ENCODE peak calls at places on chromosome 9, in six cellular contexts. U is EH; L is heart left ventricle; F is stimulated activated naive CD4-positive, alpha-beta T cell; T is hippocampal formation; W is cerebellum. G is an unnamed sample.

GRCh38 chr9:137148661-137149060 is 9.7 kb downstream of the GRIN1 start:
- DNase-seq in F (no peak), L (no peak), U (no peak), T (no peak), W (no peak), G (no peak)

GRCh38 chr9:105191508-105192118 is 52.8 kb upstream of the SLC44A1 start:
- DNase-seq in W (no peak), F (no peak), T (no peak), U (no peak), L (no peak), G (no peak)

GRCh38 chr9:16545639-16546038 is 324.8 kb downstream of the BNC2 start:
- DNase-seq in U (no peak), L (no peak), W (no peak), T (no peak), F (no peak), G (no peak)

GRCh38 chr9:99385814-99386279 is 163.8 kb downstream of the SEC61B start:
- DNase-seq in T (no peak), U (peak), F (no peak), L (peak), W (no peak), G (no peak)

GRCh38 chr9:842918-843468 is 1.5 kb downstream of the DMRT1 start:
- DNase-seq in U (no peak), T (no peak), F (no peak), L (no peak), W (no peak), G (no peak)

GRCh38 chr9:133449760-133450159 is 10.0 kb upstream of the CACFD1 start:
- DNase-seq in T (no peak), F (no peak), W (no peak), U (no peak), L (no peak), G (no peak)

GRCh38 chr9:126451316-126451885 is 124.8 kb downstream of the MVB12B start:
- DNase-seq in L (no peak), F (no peak), U (no peak), W (no peak), T (no peak), G (no peak)

GRCh38 chr9:23851024-23851629 is 25.1 kb upstream of the ELAVL2 start:
- DNase-seq in T (no peak), U (no peak), W (peak), L (no peak), F (no peak), G (no peak)

GRCh38 chr9:115162946-115163345 is 45.0 kb upstream of the TNC start:
- DNase-seq in W (no peak), U (peak), F (no peak), L (no peak), T (no peak), G (no peak)

GRCh38 chr9:72884521-72884920 is 68.3 kb downstream of the ALDH1A1 start:
- DNase-seq in L (no peak), T (no peak), U (no peak), W (no peak), F (no peak), G (no peak)

GRCh38 chr9:69325409-69326212 is 596 bp downstream of the ENTREP1 start:
- DNase-seq in L (peak), U (peak), T (peak), W (no peak), F (no peak), G (no peak)

GRCh38 chr9:112069318-112070169 is 105.6 kb downstream of the SUSD1 start:
- DNase-seq in W (no peak), F (no peak), U (no peak), L (no peak), T (no peak), G (no peak)

GRCh38 chr9:8366161-8366926 is 566.8 kb upstream of the DMAC1 start:
- DNase-seq in L (peak), W (peak), F (no peak), T (no peak), U (no peak), G (peak)

GRCh38 chr9:89455356-89455824 is 42.5 kb downstream of the SEMA4D start:
- DNase-seq in T (no peak), L (no peak), W (no peak), U (no peak), F (no peak), G (no peak)

GRCh38 chr9:85541876-85542275 is 199.9 kb downstream of the AGTPBP1 start:
- DNase-seq in U (peak), L (no peak), T (no peak), W (no peak), F (no peak), G (no peak)

GRCh38 chr9:27194401-27195091 is 85.5 kb downstream of the TEK start:
- DNase-seq in F (no peak), W (no peak), T (no peak), U (peak), L (no peak), G (peak)

GRCh38 chr9:97502222-97502983 is 937 bp downstream of the TMOD1 start:
- DNase-seq in F (no peak), L (peak), T (no peak), W (peak), U (no peak), G (no peak)

GRCh38 chr9:15244001-15244441 is 63.0 kb downstream of the TTC39B start:
- DNase-seq in T (no peak), F (no peak), W (no peak), U (peak), L (no peak), G (peak)

GRCh38 chr9:79637180-79637925 is 65.6 kb downstream of the TLE4 start:
- DNase-seq in U (no peak), L (no peak), F (no peak), W (no peak), T (no peak), G (no peak)

GRCh38 chr9:613771-614347 is 227.6 kb upstream of the DMRT1 start:
- DNase-seq in T (peak), L (peak), U (peak), F (no peak), W (peak), G (peak)

GRCh38 chr9:8315211-8315610 is 515.6 kb upstream of the DMAC1 start:
- DNase-seq in U (no peak), T (no peak), F (no peak), W (no peak), L (no peak), G (peak)

GRCh38 chr9:37026085-37026935 is 7.8 kb downstream of the PAX5 start:
- DNase-seq in W (no peak), T (no peak), L (no peak), F (no peak), U (no peak), G (no peak)

GRCh38 chr9:36118706-36119105 is 17.8 kb upstream of the GLIPR2 start:
- DNase-seq in U (no peak), T (no peak), F (no peak), W (no peak), L (no peak), G (no peak)

GRCh38 chr9:2493106-2493505 is 128.5 kb upstream of the VLDLR start:
- DNase-seq in L (peak), W (peak), U (peak), T (no peak), F (no peak), G (no peak)

GRCh38 chr9:93119953-93120845 is 13.9 kb downstream of the NINJ1 start:
- DNase-seq in W (no peak), L (peak), T (peak), U (peak), F (no peak), G (peak)

GRCh38 chr9:37432020-37432419 is 9.5 kb downstream of the GRHPR start:
- DNase-seq in U (no peak), F (no peak), T (no peak), W (no peak), L (no peak), G (no peak)

GRCh38 chr9:89495824-89496555 is 1.9 kb downstream of the SEMA4D start:
- DNase-seq in U (no peak), W (no peak), L (no peak), F (no peak), T (no peak), G (no peak)

GRCh38 chr9:86713456-86713855 is 233.8 kb downstream of the GAS1 start:
- DNase-seq in U (peak), T (no peak), W (no peak), F (no peak), L (no peak), G (no peak)

GRCh38 chr9:5633243-5633642 is 4.3 kb downstream of the RIC1 start:
- DNase-seq in W (no peak), F (no peak), L (no peak), U (peak), T (no peak), G (peak)

GRCh38 chr9:132114102-132114707 is 34.5 kb upstream of the MED27 start:
- DNase-seq in U (peak), F (no peak), L (peak), T (peak), W (no peak), G (peak)

GRCh38 chr9:112535811-112536210 is 49.2 kb downstream of the KIAA1958 start:
- DNase-seq in L (no peak), W (no peak), F (no peak), T (no peak), U (peak), G (peak)